ENCODE peak calls at places on chromosomes 5 and 9, in eight cellular contexts. O, U, H, X, E, B, R and W are unnamed samples.

GRCh38 chr9:128392302-128393152 is 21.4 kb downstream of the URM1 start:
- DNase-seq in O (peak), U (no peak), H (no peak), X (peak), E (no peak), B (no peak), R (no peak), W (no peak)

GRCh38 chr5:174734571-174735497 is 10.5 kb downstream of the MSX2 start:
- DNase-seq in O (no peak), U (no peak), H (no peak), X (no peak), E (no peak), B (no peak), R (no peak), W (no peak)

GRCh38 chr9:13952906-13953305 is 361.0 kb downstream of the NFIB start:
- DNase-seq in O (no peak), U (no peak), H (no peak), X (no peak), E (no peak), B (no peak), R (no peak), W (peak)

GRCh38 chr5:141680751-141681201 is 1.3 kb downstream of the ARAP3 start:
- DNase-seq in O (peak), U (no peak), H (peak), X (peak), E (no peak), B (no peak), R (no peak), W (no peak)

GRCh38 chr5:5135957-5136676 is 4.0 kb upstream of the ADAMTS16 start:
- DNase-seq in O (no peak), U (no peak), H (no peak), X (no peak), E (no peak), B (no peak), R (peak), W (peak)

GRCh38 chr9:137277329-137278041 is at the start of gene TOR4A:
- DNase-seq in O (peak), U (no peak), H (peak), X (peak), E (no peak), B (peak), R (peak), W (no peak)

GRCh38 chr5:135372654-135373381 is 26.2 kb downstream of the MACROH2A1 start:
- DNase-seq in O (no peak), U (no peak), H (no peak), X (no peak), E (no peak), B (no peak), R (no peak), W (no peak)

GRCh38 chr9:95880011-95880690 is 4.7 kb downstream of the ERCC6L2 start:
- DNase-seq in O (no peak), U (no peak), H (peak), X (no peak), E (peak), B (no peak), R (no peak), W (no peak)

GRCh38 chr5:59099270-59099994 is 516.6 kb downstream of the RAB3C start:
- DNase-seq in O (no peak), U (no peak), H (no peak), X (no peak), E (peak), B (no peak), R (no peak), W (no peak)

GRCh38 chr9:86531273-86531672 is 177.1 kb upstream of the TUT7 start:
- DNase-seq in O (no peak), U (no peak), H (no peak), X (no peak), E (no peak), B (no peak), R (no peak), W (no peak)

GRCh38 chr9:91905958-91906585 is 44.0 kb downstream of the ROR2 start:
- DNase-seq in O (no peak), U (no peak), H (peak), X (no peak), E (peak), B (peak), R (no peak), W (no peak)

GRCh38 chr5:42949348-42950090 is 90.6 kb downstream of the ANXA2R start:
- DNase-seq in O (no peak), U (no peak), H (peak), X (no peak), E (peak), B (peak), R (peak), W (no peak)

GRCh38 chr9:84556556-84556955 is 113.0 kb upstream of the NTRK2 start:
- DNase-seq in O (no peak), U (no peak), H (no peak), X (no peak), E (no peak), B (no peak), R (no peak), W (no peak)

GRCh38 chr5:91352831-91353695 is 30.1 kb downstream of the ARRDC3 start:
- DNase-seq in O (no peak), U (no peak), H (no peak), X (no peak), E (no peak), B (no peak), R (no peak), W (no peak)

GRCh38 chr5:43730832-43731342 is 127.9 kb downstream of the NNT start:
- DNase-seq in O (no peak), U (no peak), H (no peak), X (no peak), E (no peak), B (no peak), R (no peak), W (no peak)

GRCh38 chr5:9681706-9682105 is 51.6 kb upstream of the TAS2R1 start:
- DNase-seq in O (no peak), U (no peak), H (no peak), X (no peak), E (no peak), B (no peak), R (no peak), W (no peak)

GRCh38 chr9:108022246-108022935 is 532.8 kb upstream of the KLF4 start:
- DNase-seq in O (no peak), U (no peak), H (no peak), X (no peak), E (no peak), B (no peak), R (no peak), W (no peak)

GRCh38 chr9:114120192-114121014 is 21.3 kb upstream of the KIF12 start:
- DNase-seq in O (no peak), U (no peak), H (no peak), X (no peak), E (no peak), B (no peak), R (no peak), W (no peak)

GRCh38 chr9:1018121-1018520 is 32.0 kb upstream of the DMRT2 start:
- DNase-seq in O (peak), U (no peak), H (no peak), X (peak), E (peak), B (no peak), R (no peak), W (no peak)

GRCh38 chr5:174751154-174751990 is 27.0 kb downstream of the MSX2 start:
- DNase-seq in O (peak), U (peak), H (peak), X (no peak), E (no peak), B (no peak), R (no peak), W (no peak)

GRCh38 chr5:139392678-139393496 is 2.0 kb downstream of the PROB1 start:
- DNase-seq in O (peak), U (peak), H (peak), X (peak), E (peak), B (no peak), R (peak), W (peak)

GRCh38 chr5:16952968-16953671 is 17.0 kb upstream of the MYO10 start:
- DNase-seq in O (no peak), U (no peak), H (no peak), X (no peak), E (no peak), B (no peak), R (no peak), W (no peak)

GRCh38 chr5:180575571-180575970 is 15.7 kb downstream of the SCGB3A1 start:
- DNase-seq in O (no peak), U (no peak), H (no peak), X (no peak), E (no peak), B (no peak), R (no peak), W (no peak)

GRCh38 chr9:88387733-88388202 is 476 bp upstream of the SPIN1 start:
- DNase-seq in O (no peak), U (no peak), H (peak), X (peak), E (no peak), B (peak), R (peak), W (peak)

GRCh38 chr5:79109527-79110492 is 1.8 kb upstream of the BHMT start:
- DNase-seq in O (peak), U (no peak), H (no peak), X (peak), E (peak), B (no peak), R (no peak), W (no peak)

GRCh38 chr5:111556504-111556903 is 44.2 kb upstream of the STARD4 start:
- DNase-seq in O (no peak), U (no peak), H (no peak), X (no peak), E (no peak), B (no peak), R (no peak), W (peak)

GRCh38 chr9:98375138-98375726 is 119.8 kb upstream of the TBC1D2 start:
- DNase-seq in O (no peak), U (no peak), H (peak), X (no peak), E (no peak), B (no peak), R (no peak), W (no peak)

GRCh38 chr5:172846249-172846648 is 12.2 kb downstream of the ERGIC1 start:
- DNase-seq in O (no peak), U (no peak), H (no peak), X (no peak), E (no peak), B (no peak), R (no peak), W (no peak)

GRCh38 chr9:90697782-90698181 is 55.2 kb upstream of the DIRAS2 start:
- DNase-seq in O (no peak), U (no peak), H (no peak), X (no peak), E (no peak), B (no peak), R (no peak), W (no peak)

GRCh38 chr9:92774274-92774673 is 9.6 kb upstream of the BICD2 start:
- DNase-seq in O (no peak), U (no peak), H (peak), X (no peak), E (no peak), B (no peak), R (no peak), W (no peak)

GRCh38 chr5:13508559-13508958 is 435.9 kb downstream of the DNAH5 start:
- DNase-seq in O (no peak), U (no peak), H (no peak), X (no peak), E (no peak), B (no peak), R (no peak), W (no peak)

GRCh38 chr9:77575785-77576184 is 72.3 kb downstream of the GNA14 start:
- DNase-seq in O (peak), U (peak), H (no peak), X (peak), E (no peak), B (no peak), R (no peak), W (no peak)

GRCh38 chr5:124285071-124285470 is 461.4 kb downstream of the ZNF608 start:
- DNase-seq in O (no peak), U (no peak), H (no peak), X (no peak), E (no peak), B (no peak), R (no peak), W (no peak)

GRCh38 chr5:5352675-5353074 is 69.8 kb upstream of the ICE1 start:
- DNase-seq in O (no peak), U (no peak), H (no peak), X (no peak), E (no peak), B (no peak), R (no peak), W (no peak)

GRCh38 chr5:109876941-109877669 is 187.4 kb downstream of the MAN2A1 start:
- DNase-seq in O (no peak), U (no peak), H (peak), X (no peak), E (no peak), B (no peak), R (no peak), W (no peak)

GRCh38 chr5:776862-777711 is 7.4 kb downstream of the ZDHHC11B start:
- DNase-seq in O (peak), U (no peak), H (peak), X (no peak), E (no peak), B (no peak), R (no peak), W (no peak)

GRCh38 chr9:129496187-129497063 is 124.5 kb downstream of the C9orf50 start:
- DNase-seq in O (peak), U (peak), H (peak), X (peak), E (peak), B (peak), R (peak), W (peak)